ENCODE peak calls at places on chromosomes 3 and 15, in six cellular contexts. W, V, S, Y, O and L are unnamed samples.

GRCh38 chr3:16253601-16254000 is 11.1 kb downstream of the DPH3 start:
- DNase-seq in V (no peak), Y (peak; percentile 42), W (no peak), O (peak; percentile 24), S (no peak), L (no peak)

GRCh38 chr3:146187334-146187950 is 26.5 kb upstream of the PLOD2 start:
- DNase-seq in O (no peak), V (no peak), S (peak; percentile 55), Y (no peak), W (peak; percentile 32), L (no peak)

GRCh38 chr3:71132995-71133730 is 450.4 kb downstream of the FOXP1 start:
- DNase-seq in S (no peak), V (no peak), O (no peak), W (no peak), Y (no peak), L (no peak)

GRCh38 chr3:148466143-148466542 is 231.6 kb upstream of the AGTR1 start:
- DNase-seq in Y (no peak), S (peak; percentile 73), W (peak; percentile 84), O (no peak), V (no peak), L (no peak)

GRCh38 chr3:177005718-177006405 is 191.4 kb downstream of the TBL1XR1 start:
- DNase-seq in W (no peak), O (no peak), Y (no peak), S (no peak), V (no peak), L (no peak)

GRCh38 chr3:171135536-171135935 is 109.0 kb upstream of the SLC2A2 start:
- DNase-seq in O (no peak), Y (no peak), W (peak; percentile 39), V (no peak), S (peak; percentile 59), L (no peak)

GRCh38 chr3:149605902-149606301 is 51.9 kb downstream of the WWTR1 start:
- DNase-seq in O (no peak), W (peak; percentile 82), V (no peak), Y (no peak), S (peak; percentile 85), L (no peak)

GRCh38 chr3:79414821-79415220 is 353.0 kb downstream of the ROBO1 start:
- DNase-seq in Y (no peak), O (peak; percentile 17), S (peak; percentile 39), W (peak; percentile 70), V (peak; percentile 62), L (no peak)

GRCh38 chr3:172987268-172987667 is 153.8 kb downstream of the SPATA16 start:
- DNase-seq in V (no peak), Y (no peak), W (no peak), S (no peak), O (no peak), L (no peak)

GRCh38 chr15:65530318-65531111 is at the start of gene HACD3:
- DNase-seq in W (peak; percentile 70), V (peak; percentile 75), O (peak; percentile 90), Y (peak; percentile 90), S (peak; percentile 69), L (peak; percentile 79)

GRCh38 chr15:25674948-25675347 is 188.2 kb downstream of the ATP10A start:
- DNase-seq in O (peak; percentile 10), W (no peak), S (no peak), Y (no peak), V (peak; percentile 83), L (peak; percentile 91)

GRCh38 chr3:153138267-153139210 is 23.5 kb upstream of the RAP2B start:
- DNase-seq in W (peak; percentile 97), Y (peak; percentile 27), O (peak; percentile 82), S (peak; percentile 96), V (peak; percentile 67), L (peak; percentile 78)

GRCh38 chr15:50107591-50108408 is 11.2 kb downstream of the ATP8B4 start:
- DNase-seq in V (no peak), O (no peak), W (no peak), Y (no peak), S (no peak), L (no peak)

GRCh38 chr15:43517354-43518072 is at the start of gene MAP1A:
- DNase-seq in V (peak; percentile 74), S (peak; percentile 71), O (peak; percentile 37), Y (peak; percentile 65), W (peak; percentile 71), L (peak; percentile 82)

GRCh38 chr15:43274136-43274535 is 7.4 kb upstream of the TGM5 start:
- DNase-seq in O (no peak), W (no peak), S (no peak), V (peak; percentile 76), Y (peak; percentile 84), L (peak; percentile 28)

GRCh38 chr15:39454189-39454986 is 126.5 kb upstream of the THBS1 start:
- DNase-seq in W (no peak), V (no peak), S (peak; percentile 50), Y (no peak), O (no peak), L (no peak)

GRCh38 chr3:161273589-161274218 is 52.6 kb downstream of the NMD3 start:
- DNase-seq in W (peak; percentile 35), S (peak; percentile 52), Y (no peak), O (no peak), V (no peak), L (no peak)

GRCh38 chr3:56363720-56364119 is 104.5 kb downstream of the ERC2 start:
- DNase-seq in S (no peak), O (no peak), V (no peak), Y (no peak), W (no peak), L (no peak)

GRCh38 chr15:69422336-69422895 is 8.3 kb downstream of the KIF23 start:
- DNase-seq in Y (no peak), W (peak; percentile 67), V (no peak), S (no peak), O (no peak), L (no peak)

GRCh38 chr3:9056581-9056980 is 93.3 kb upstream of the RAD18 start:
- DNase-seq in Y (no peak), O (no peak), S (no peak), V (no peak), W (no peak), L (no peak)

GRCh38 chr15:84911879-84912660 is 27.6 kb downstream of the SLC28A1 start:
- DNase-seq in V (peak; percentile 97), Y (peak; percentile 91), S (peak; percentile 99), W (peak; percentile 99), O (peak; percentile 61), L (peak; percentile 98)

GRCh38 chr15:74787251-74788041 is 5.6 kb downstream of the CSK start:
- DNase-seq in S (peak; percentile 71), W (peak; percentile 74), Y (peak; percentile 75), V (peak; percentile 84), O (peak; percentile 88), L (no peak)

GRCh38 chr3:11464356-11464755 is 179.4 kb downstream of the VGLL4 start:
- DNase-seq in V (no peak), W (no peak), O (no peak), S (no peak), Y (no peak), L (no peak)

DNA sequence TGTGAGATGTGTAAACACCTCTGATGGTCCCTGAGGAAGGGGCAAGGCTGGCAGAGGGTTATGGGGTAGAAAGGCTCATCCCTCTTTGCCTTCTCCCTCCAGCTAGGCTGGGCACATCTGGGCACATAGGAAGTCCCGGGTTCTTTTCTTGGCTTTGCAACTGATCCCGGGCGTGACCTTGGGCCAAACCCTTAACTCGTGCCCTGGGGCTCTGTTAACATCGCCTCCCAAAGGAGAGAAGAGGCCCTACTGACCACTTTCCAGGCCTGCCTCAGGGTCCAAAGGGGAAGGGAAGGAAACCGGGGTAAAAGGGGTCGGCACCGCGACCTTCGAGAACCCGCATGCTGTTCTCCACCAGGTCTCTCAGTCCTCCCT is 549 bp downstream of the C3orf18 start:
- DNase-seq in W (no peak), S (no peak), Y (no peak), V (no peak), O (no peak), L (no peak)
- H3K4me3 ChIP-seq in W (peak overlapping the region; percentile 69), S (peak overlapping the region; percentile 51), Y (peak overlapping the region; percentile 57), V (peak overlapping the region; percentile 77), O (peak overlapping the region; percentile 70), L (peak overlapping the region; percentile 76)

GRCh38 chr3:37700849-37701248 is 160.8 kb upstream of the CTDSPL start:
- DNase-seq in Y (no peak), W (no peak), S (no peak), V (no peak), O (no peak), L (no peak)
- TF ChIP-seq CTCF in Y (peak; percentile 49), W (peak; percentile 22), S (no peak), V (peak; percentile 43), O (peak; percentile 30), L (no peak)

DNA sequence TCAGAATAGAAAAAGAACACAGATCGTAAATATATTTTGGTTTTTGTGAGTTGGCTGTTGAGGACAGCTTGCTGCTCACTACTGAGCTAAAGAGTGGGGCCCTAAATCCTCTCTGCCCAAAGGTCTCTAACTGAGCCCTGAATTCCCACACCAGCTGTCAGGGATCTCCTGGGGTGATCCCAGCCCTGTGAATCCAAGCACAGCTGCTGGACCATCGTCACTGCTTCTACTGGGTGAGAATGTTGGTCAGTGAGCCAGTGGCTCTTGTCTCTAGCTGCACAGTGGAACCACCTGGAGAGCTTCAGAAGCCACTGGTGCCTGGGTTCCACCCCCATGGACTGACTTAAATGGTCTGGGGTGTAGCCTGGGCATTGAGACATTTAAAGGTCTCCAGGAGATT is 90.5 kb upstream of the IL12A start:
- DNase-seq in V (no peak), S (no peak), Y (no peak), W (no peak), O (no peak), L (no peak)
- H3K27ac ChIP-seq in V (peak overlapping the region; percentile 31), S (no peak overlapping the region), Y (peak overlapping the region; percentile 47), W (no peak overlapping the region), O (no peak overlapping the region), L (no peak overlapping the region)

GRCh38 chr3:32870373-32871091 is 52.7 kb downstream of the TRIM71 start:
- DNase-seq in O (no peak), Y (no peak), S (no peak), W (no peak), V (no peak), L (no peak)

GRCh38 chr3:32867954-32868353 is 50.2 kb downstream of the TRIM71 start:
- DNase-seq in O (no peak), W (no peak), V (no peak), Y (no peak), S (no peak), L (no peak)

GRCh38 chr3:32866533-32866932 is 48.7 kb downstream of the TRIM71 start:
- DNase-seq in W (no peak), V (no peak), Y (no peak), O (no peak), S (no peak), L (no peak)

GRCh38 chr3:32869513-32870047 is 51.8 kb downstream of the TRIM71 start:
- DNase-seq in W (no peak), O (no peak), Y (no peak), V (no peak), S (no peak), L (no peak)

DNA sequence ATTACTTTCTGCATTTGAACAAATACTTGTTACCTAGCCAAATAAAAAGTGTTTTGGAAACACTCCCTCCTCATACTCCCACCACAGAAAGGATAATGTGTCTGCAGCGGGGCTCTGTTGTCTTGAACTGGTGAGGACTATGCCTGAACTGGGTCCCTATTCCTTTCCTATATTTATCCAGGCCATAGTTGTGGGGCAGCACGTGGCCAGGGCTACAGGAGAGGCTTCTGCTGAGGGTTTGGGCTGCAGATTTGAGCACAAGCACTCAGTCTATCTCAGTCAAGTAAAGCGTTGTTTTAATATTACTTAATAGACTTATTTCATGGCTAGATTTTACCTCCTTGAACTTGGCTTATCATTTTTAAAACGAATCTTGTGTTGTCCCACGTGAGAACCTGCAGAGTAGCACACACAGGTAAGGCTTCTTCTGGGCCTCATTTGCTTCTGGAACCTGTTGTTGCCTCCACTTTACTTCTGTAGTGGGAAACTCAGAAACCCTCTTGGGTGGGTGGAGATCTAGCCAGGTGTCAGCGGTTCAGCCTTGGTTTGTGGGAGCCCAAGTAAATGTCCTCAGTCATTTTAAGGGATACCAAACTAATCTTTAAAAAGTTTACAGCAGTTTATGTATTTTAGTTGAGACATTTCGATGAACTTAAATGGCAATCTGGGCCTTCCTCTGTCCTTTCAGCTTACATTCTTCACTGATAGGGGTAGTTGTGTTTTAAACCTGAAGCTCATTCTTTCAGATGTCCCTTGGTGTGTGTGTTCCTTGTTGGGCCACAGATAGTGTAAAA is 51.1 kb downstream of the TRIM71 start:
- DNase-seq in W (no peak), S (no peak), Y (no peak), V (no peak), O (no peak), L (no peak)
- H3K4me3 ChIP-seq in W (no peak overlapping the region), S (no peak overlapping the region), Y (no peak overlapping the region), V (no peak overlapping the region), O (no peak overlapping the region), L (no peak overlapping the region)